ENCODE peak calls at places on chromosome 9, in six cellular contexts. G, U, A, K, C and W are unnamed samples.

GRCh38 chr9:74379718-74380117 is 117.4 kb upstream of the RORB start:
- DNase-seq in G (no peak), U (no peak), K (no peak), A (peak), C (no peak), W (no peak)

GRCh38 chr9:137685886-137686420 is 67.1 kb downstream of the EHMT1 start:
- DNase-seq in C (no peak), U (no peak), A (no peak), G (no peak), K (no peak), W (no peak)

GRCh38 chr9:5949103-5949699 is 58.5 kb downstream of the MLANA start:
- DNase-seq in G (no peak), C (no peak), U (no peak), A (no peak), K (peak), W (no peak)

GRCh38 chr9:114911167-114911821 is 19.1 kb downstream of the TNFSF8 start:
- DNase-seq in C (no peak), U (no peak), G (no peak), K (no peak), A (no peak), W (no peak)

GRCh38 chr9:15763371-15763770 is 210.5 kb downstream of the CCDC171 start:
- DNase-seq in K (no peak), G (no peak), A (no peak), U (no peak), C (no peak), W (no peak)

GRCh38 chr9:30622551-30622950 is 1761.9 kb upstream of the ACO1 start:
- DNase-seq in K (no peak), C (no peak), A (no peak), G (no peak), U (no peak), W (no peak)

GRCh38 chr9:85527331-85528015 is 214.3 kb downstream of the AGTPBP1 start:
- DNase-seq in U (no peak), A (peak), K (no peak), C (no peak), G (no peak), W (no peak)

GRCh38 chr9:123796073-123796472 is 133.9 kb downstream of the DENND1A start:
- DNase-seq in G (no peak), C (no peak), A (no peak), U (no peak), K (no peak), W (no peak)

GRCh38 chr9:136058801-136059302 is 36.2 kb downstream of the NACC2 start:
- DNase-seq in A (no peak), U (no peak), G (no peak), C (no peak), K (no peak), W (no peak)

GRCh38 chr9:22447607-22448305 is 1.1 kb downstream of the DMRTA1 start:
- DNase-seq in C (no peak), G (no peak), A (peak), K (no peak), U (no peak), W (no peak)

GRCh38 chr9:31700252-31701045 is 684.0 kb upstream of the ACO1 start:
- DNase-seq in C (no peak), G (no peak), U (no peak), A (no peak), K (no peak), W (no peak)

GRCh38 chr9:97543568-97543967 is 42.1 kb downstream of the TMOD1 start:
- DNase-seq in G (no peak), C (no peak), U (no peak), K (no peak), A (no peak), W (no peak)

GRCh38 chr9:114413909-114414308 is 26.1 kb upstream of the AKNA start:
- DNase-seq in K (no peak), A (no peak), G (no peak), U (no peak), C (no peak), W (no peak)

GRCh38 chr9:127122176-127123151 is at the start of gene ANGPTL2:
- DNase-seq in K (no peak), A (peak), U (no peak), C (no peak), G (no peak), W (no peak)

GRCh38 chr9:38278457-38278856 is 114.0 kb upstream of the ALDH1B1 start:
- DNase-seq in U (no peak), K (no peak), G (no peak), C (no peak), A (no peak), W (no peak)

GRCh38 chr9:137878146-137878941 is 762 bp downstream of the CACNA1B start:
- DNase-seq in U (no peak), C (no peak), A (peak), G (no peak), K (peak), W (no peak)

GRCh38 chr9:95508242-95508967 is 8.4 kb downstream of the PTCH1 start:
- DNase-seq in C (no peak), A (no peak), U (peak), G (no peak), K (peak), W (no peak)

GRCh38 chr9:14350766-14351165 is 36.8 kb upstream of the NFIB start:
- DNase-seq in K (no peak), C (no peak), A (no peak), U (no peak), G (no peak), W (no peak)

GRCh38 chr9:447230-448025 is 232.8 kb downstream of the DOCK8 start:
- DNase-seq in U (peak), C (no peak), G (peak), A (peak), K (peak), W (peak)

GRCh38 chr9:116365056-116365471 is 211.5 kb downstream of the PAPPA start:
- DNase-seq in K (no peak), A (no peak), C (no peak), U (no peak), G (no peak), W (no peak)

GRCh38 chr9:20065076-20065475 is 276.2 kb upstream of the SLC24A2 start:
- DNase-seq in A (no peak), G (no peak), U (no peak), K (no peak), C (no peak), W (no peak)

GRCh38 chr9:114033397-114034103 is 44.5 kb downstream of the AMBP start:
- DNase-seq in C (no peak), G (no peak), K (no peak), U (no peak), A (peak), W (no peak)

GRCh38 chr9:70111042-70111602 is 67.5 kb downstream of the MAMDC2 start:
- DNase-seq in K (peak), C (peak), G (peak), A (peak), U (peak), W (peak)

GRCh38 chr9:135797507-135798302 is 95.7 kb downstream of the KCNT1 start:
- DNase-seq in C (no peak), G (no peak), K (peak), A (peak), U (peak), W (no peak)

GRCh38 chr9:69178583-69179011 is 4.5 kb downstream of the TJP2 start:
- DNase-seq in C (no peak), A (peak), G (no peak), K (no peak), U (no peak), W (no peak)

GRCh38 chr9:134452728-134453127 is 126.5 kb downstream of the RXRA start:
- DNase-seq in C (no peak), U (no peak), G (no peak), A (no peak), K (no peak), W (no peak)

GRCh38 chr9:76773051-76773450 is 8.8 kb downstream of the PCA3 start:
- DNase-seq in G (no peak), K (no peak), A (no peak), C (no peak), U (no peak), W (no peak)